ENCODE peak calls at places on chromosomes 11 and 22, in eight cellular contexts. N is choroid plexus epithelial cell, Z is GM12865, G is bronchial epithelial cell, F is AG04450, S is fibroblast of mammary gland, H is foreskin fibroblast, L is fibroblast of the aortic adventitia. I is an unnamed sample.
A peak's percentile ranks its signal among the peaks of the same experiment; 100 is the strongest.

GRCh38 chr11:41040474-41040873 is 419.0 kb downstream of the LRRC4C start:
- DNase-seq in F (no peak), S (no peak), L (no peak), G (no peak), H (no peak), N (no peak), Z (peak; percentile 24), I (no peak)

GRCh38 chr11:134581121-134581626 is 169.1 kb upstream of the B3GAT1 start:
- DNase-seq in Z (no peak), H (no peak), N (no peak), G (no peak), L (no peak), F (no peak), S (no peak), I (no peak)

GRCh38 chr11:118012083-118012669 is 26.0 kb downstream of the IL10RA start:
- DNase-seq in G (peak; percentile 85), Z (peak; percentile 68), N (peak; percentile 13), H (peak; percentile 3), L (no peak), F (no peak), S (peak; percentile 2), I (no peak)

GRCh38 chr11:1090600-1091331 is 16.1 kb downstream of the MUC2 start:
- DNase-seq in Z (no peak), L (no peak), G (no peak), S (no peak), N (no peak), H (no peak), F (no peak), I (no peak)

GRCh38 chr11:69342588-69343330 is 48.8 kb downstream of the MYEOV start:
- DNase-seq in H (no peak), G (no peak), Z (no peak), N (no peak), F (no peak), S (no peak), L (no peak), I (no peak)

GRCh38 chr22:42039271-42039670 is 31.3 kb downstream of the NAGA start:
- DNase-seq in G (no peak), S (peak; percentile 4), F (no peak), N (no peak), Z (no peak), H (peak; percentile 10), L (no peak), I (no peak)

GRCh38 chr11:69041516-69041915 is 7.2 kb upstream of the TPCN2 start:
- DNase-seq in S (peak; percentile 54), L (peak; percentile 71), G (no peak), H (no peak), N (peak; percentile 28), F (no peak), Z (no peak), I (no peak)

GRCh38 chr11:119782673-119783072 is 53.7 kb upstream of the NECTIN1 start:
- DNase-seq in F (no peak), Z (peak; percentile 51), H (no peak), G (no peak), L (peak; percentile 25), S (peak; percentile 24), N (peak; percentile 75), I (no peak)

GRCh38 chr11:108224366-108224765 is 1.5 kb downstream of the ATM start:
- DNase-seq in F (no peak), Z (no peak), N (no peak), L (no peak), S (no peak), H (no peak), G (no peak), I (no peak)

GRCh38 chr11:122779047-122779629 is 59.2 kb upstream of the CRTAM start:
- DNase-seq in L (no peak), F (no peak), G (no peak), S (peak; percentile 61), H (no peak), N (peak; percentile 34), Z (no peak), I (no peak)
- H3K4me3 ChIP-seq in L (no peak overlapping the region), F (no peak overlapping the region), G (no peak overlapping the region), S (no peak overlapping the region), H (no peak overlapping the region), N (no peak overlapping the region), Z (no peak overlapping the region), I (no peak overlapping the region)

DNA sequence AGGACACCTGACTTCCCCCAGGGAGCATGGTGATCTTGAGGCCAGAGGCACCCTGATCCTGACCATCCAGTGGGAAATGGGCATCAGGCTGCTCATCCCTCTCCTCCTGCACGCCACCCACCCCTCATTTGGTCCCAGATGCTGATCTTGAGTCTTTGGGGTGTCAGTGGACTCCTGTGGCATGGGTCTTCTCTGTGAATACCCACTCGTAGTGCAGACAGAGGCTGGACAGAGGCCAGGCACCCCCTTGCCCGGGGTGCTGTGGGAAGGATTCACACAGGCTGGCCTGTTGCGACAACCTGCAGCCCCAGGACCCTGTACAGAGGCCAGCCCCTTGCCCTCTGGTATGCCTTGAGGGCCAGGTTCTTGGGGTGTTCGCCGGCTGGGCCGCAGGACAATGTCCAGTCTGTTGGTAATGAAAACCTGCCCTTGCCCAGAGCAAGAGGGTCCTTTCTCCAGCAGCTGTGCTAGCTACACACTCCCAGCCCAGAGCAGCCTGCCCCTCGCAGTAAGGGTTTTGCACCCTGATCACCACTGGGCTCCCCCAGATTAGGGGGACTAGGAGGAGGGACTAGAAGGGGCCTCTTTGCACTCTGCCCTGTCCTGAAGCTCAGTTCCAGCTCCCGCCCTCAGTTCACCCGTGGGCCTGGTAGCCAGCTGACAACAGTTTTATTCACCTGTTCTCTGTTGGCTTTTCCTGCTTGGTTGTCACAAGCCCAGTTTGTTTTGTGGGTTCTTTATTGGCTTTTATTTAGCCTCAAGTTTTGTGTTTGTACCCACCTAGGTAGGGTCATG is 76.0 kb downstream of the BCR start:
- DNase-seq in L (no peak), S (no peak), G (no peak), N (no peak), H (no peak), F (no peak), Z (no peak), I (no peak)
- H3K4me3 ChIP-seq in L (no peak overlapping the region), S (no peak overlapping the region), G (no peak overlapping the region), N (no peak overlapping the region), H (no peak overlapping the region), F (no peak overlapping the region), Z (no peak overlapping the region), I (no peak overlapping the region)

GRCh38 chr11:47506363-47506762 is 46.6 kb downstream of the CELF1 start:
- DNase-seq in N (no peak), F (no peak), H (no peak), L (peak; percentile 46), G (no peak), S (no peak), Z (no peak), I (no peak)

GRCh38 chr11:47508595-47509555 is 44.1 kb downstream of the CELF1 start:
- DNase-seq in L (no peak), Z (peak; percentile 52), F (no peak), N (no peak), S (no peak), G (no peak), H (no peak), I (no peak)

GRCh38 chr11:47507868-47508594 is 44.9 kb downstream of the CELF1 start:
- DNase-seq in L (no peak), S (no peak), F (no peak), N (no peak), Z (no peak), H (no peak), G (no peak), I (no peak)

GRCh38 chr11:47504910-47505309 is 48.0 kb downstream of the CELF1 start:
- DNase-seq in H (no peak), G (no peak), S (no peak), N (no peak), Z (no peak), F (no peak), L (no peak), I (no peak)

DNA sequence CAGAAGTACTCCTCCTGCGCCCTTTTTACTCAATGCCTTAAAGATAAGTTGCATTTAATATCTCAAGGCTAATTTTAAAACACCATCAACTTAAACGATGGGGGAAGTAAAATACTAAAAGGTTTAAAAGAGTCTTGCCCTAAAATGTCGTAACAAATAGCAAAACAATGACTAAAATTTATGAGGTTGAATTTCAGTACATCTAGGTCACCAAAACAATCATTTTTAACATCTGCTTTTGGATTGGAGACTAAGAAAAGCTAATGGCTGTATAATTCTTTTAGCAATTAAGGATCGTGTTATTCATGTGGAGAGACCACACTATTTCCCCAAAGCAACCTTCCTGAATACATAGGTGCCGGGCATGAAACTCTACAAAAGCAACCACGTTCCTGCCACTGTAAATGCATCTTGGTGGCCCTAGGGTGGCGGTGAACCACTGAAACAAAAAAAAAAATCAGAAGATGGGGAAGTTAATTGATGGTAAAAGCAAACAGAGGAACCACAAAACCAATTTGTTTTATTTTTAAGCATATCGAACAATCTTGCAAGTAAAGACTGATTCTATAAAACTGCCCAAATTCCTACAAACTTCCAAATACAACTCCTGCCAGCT is 45.8 kb downstream of the CELF1 start:
- DNase-seq in L (peak; percentile 44), G (no peak), Z (peak; percentile 55), N (no peak), H (peak; percentile 32), S (peak; percentile 49), F (no peak), I (no peak)
- H3K4me3 ChIP-seq in L (no peak overlapping the region), G (no peak overlapping the region), Z (no peak overlapping the region), N (no peak overlapping the region), H (no peak overlapping the region), S (no peak overlapping the region), F (no peak overlapping the region), I (no peak overlapping the region)

GRCh38 chr11:10779086-10779485 is 28.0 kb downstream of the CTR9 start:
- DNase-seq in Z (no peak), N (no peak), G (no peak), L (peak; percentile 33), F (no peak), H (no peak), S (peak; percentile 40), I (no peak)
- H3K4me3 ChIP-seq in Z (no peak overlapping the region), N (no peak overlapping the region), G (no peak overlapping the region), L (no peak overlapping the region), F (no peak overlapping the region), H (no peak overlapping the region), S (peak overlapping the region; percentile 22), I (no peak overlapping the region)

DNA sequence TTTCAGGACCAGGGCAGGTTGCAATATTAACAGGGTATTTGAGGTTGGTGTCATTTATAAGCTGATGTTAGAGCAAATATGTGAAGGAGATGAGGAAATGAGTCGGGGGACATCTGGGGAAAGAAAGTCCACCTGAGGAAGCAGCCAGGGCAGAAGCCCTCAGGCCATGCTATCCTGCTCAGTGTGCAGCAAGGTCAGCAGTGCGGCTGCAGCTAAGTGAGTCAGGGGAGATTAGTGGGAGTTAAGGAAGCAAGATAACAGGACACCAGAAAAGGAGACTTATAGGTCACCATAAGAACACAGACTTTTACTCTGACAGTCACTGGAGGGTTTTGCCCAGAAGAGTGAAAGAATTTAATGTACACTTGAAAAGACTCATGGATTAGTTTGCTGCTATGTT is 468.9 kb downstream of the NTM start:
- DNase-seq in N (no peak), G (no peak), H (no peak), L (no peak), Z (no peak), F (no peak), S (no peak), I (no peak)
- H3K4me3 ChIP-seq in N (no peak overlapping the region), G (no peak overlapping the region), H (no peak overlapping the region), L (no peak overlapping the region), Z (no peak overlapping the region), F (no peak overlapping the region), S (no peak overlapping the region), I (no peak overlapping the region)

DNA sequence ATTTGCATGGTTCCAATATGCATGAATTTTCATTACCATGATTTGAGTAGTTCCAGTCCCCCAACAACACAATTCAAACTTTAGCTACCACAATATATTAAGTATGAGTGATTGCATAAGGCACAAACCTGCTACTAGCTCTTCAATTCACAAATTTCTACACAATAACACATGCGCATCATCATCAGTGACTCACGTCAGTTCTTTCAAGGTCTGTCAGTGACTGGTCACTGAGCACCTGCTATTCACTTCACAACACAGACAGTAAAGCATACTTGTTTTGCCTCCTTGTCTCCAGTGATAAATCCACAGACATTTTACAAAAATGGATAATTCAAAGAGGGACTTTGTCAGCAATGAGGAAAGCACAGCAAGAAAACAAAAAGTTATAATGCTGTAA is 435.1 kb upstream of the CCDC90B start:
- DNase-seq in G (peak; percentile 62), F (no peak), N (no peak), S (peak; percentile 43), L (no peak), Z (no peak), H (no peak), I (no peak)
- H3K4me3 ChIP-seq in G (no peak overlapping the region), F (no peak overlapping the region), N (no peak overlapping the region), S (no peak overlapping the region), L (no peak overlapping the region), Z (no peak overlapping the region), H (no peak overlapping the region), I (no peak overlapping the region)